ENCODE peak calls at places on chromosome 9, in nine cellular contexts. H is H1, F is brain microvascular endothelial cell, W is HCT116, A is kidney, T is heart right ventricle, Z is fibroblast of the aortic adventitia, P is endodermal cell, B is progenitor cell of endocrine pancreas. D is an unnamed sample.

GRCh38 chr9:10613413-10613812 is 611 bp upstream of the PTPRD start:
- DNase-seq in T (no peak), A (no peak), F (no peak), Z (no peak), P (peak), B (no peak), W (no peak), H (no peak), D (no peak)

GRCh38 chr9:98341157-98342102 is 86.0 kb upstream of the TBC1D2 start:
- DNase-seq in Z (no peak), A (no peak), F (no peak), W (no peak), T (no peak), B (no peak), P (no peak), H (no peak), D (no peak)

GRCh38 chr9:35605336-35606137 is 475 bp downstream of the TESK1 start:
- DNase-seq in T (peak), Z (peak), H (no peak), F (no peak), P (peak), A (peak), B (no peak), W (no peak), D (peak)

GRCh38 chr9:20980713-20981481 is 50.5 kb downstream of the HACD4 start:
- DNase-seq in T (no peak), F (peak), W (no peak), H (no peak), Z (peak), B (no peak), P (no peak), A (no peak), D (no peak)

GRCh38 chr9:113363336-113363735 is 13.4 kb downstream of the HDHD3 start:
- DNase-seq in H (no peak), W (no peak), P (no peak), B (no peak), T (no peak), A (no peak), Z (no peak), F (no peak), D (no peak)

GRCh38 chr9:116059466-116059865 is 94.1 kb upstream of the PAPPA start:
- DNase-seq in P (no peak), F (no peak), A (no peak), H (no peak), W (no peak), B (no peak), Z (peak), T (no peak), D (no peak)

GRCh38 chr9:122374885-122375420 is 4.1 kb downstream of the PTGS1 start:
- DNase-seq in Z (peak), B (no peak), A (peak), T (peak), W (no peak), F (peak), H (no peak), P (peak), D (no peak)

GRCh38 chr9:116806075-116806474 is 119.0 kb downstream of the TRIM32 start:
- DNase-seq in P (peak), W (no peak), Z (peak), A (no peak), T (no peak), H (no peak), F (peak), B (peak), D (peak)

GRCh38 chr9:104872959-104873850 is 54.8 kb downstream of the ABCA1 start:
- DNase-seq in B (no peak), A (no peak), P (no peak), Z (peak), F (peak), H (no peak), T (no peak), W (no peak), D (no peak)

GRCh38 chr9:16652511-16653101 is 217.9 kb downstream of the BNC2 start:
- DNase-seq in Z (peak), A (no peak), P (no peak), B (no peak), T (no peak), H (no peak), W (no peak), F (no peak), D (no peak)

GRCh38 chr9:83119873-83120272 is 56.9 kb upstream of the RASEF start:
- DNase-seq in T (no peak), B (no peak), F (no peak), H (no peak), W (no peak), A (no peak), P (no peak), Z (no peak), D (no peak)

GRCh38 chr9:22008662-22009562 is at the start of gene CDKN2B:
- DNase-seq in T (peak), B (peak), H (no peak), Z (peak), A (peak), F (peak), W (peak), P (peak), D (peak)

GRCh38 chr9:18520395-18520794 is 46.4 kb downstream of the ADAMTSL1 start:
- DNase-seq in F (no peak), B (no peak), W (no peak), P (no peak), T (no peak), Z (peak), H (no peak), A (no peak), D (no peak)

GRCh38 chr9:20394928-20395327 is 227.4 kb downstream of the MLLT3 start:
- DNase-seq in Z (no peak), P (peak), A (no peak), F (no peak), B (no peak), W (no peak), T (no peak), H (no peak), D (no peak)

GRCh38 chr9:134707031-134707680 is 65.6 kb downstream of the COL5A1 start:
- DNase-seq in H (no peak), B (no peak), A (peak), T (peak), F (peak), W (no peak), Z (peak), P (no peak), D (no peak)

GRCh38 chr9:88387733-88388202 is 476 bp upstream of the SPIN1 start:
- DNase-seq in P (no peak), A (peak), Z (peak), H (no peak), W (peak), B (no peak), F (peak), T (peak), D (peak)

GRCh38 chr9:136714096-136714875 is 1.9 kb downstream of the DIPK1B start:
- DNase-seq in A (peak), H (no peak), F (no peak), T (peak), W (no peak), P (no peak), Z (no peak), B (no peak), D (no peak)

GRCh38 chr9:106307670-106308069 is 555.3 kb upstream of the ZNF462 start:
- DNase-seq in P (no peak), H (no peak), Z (no peak), F (no peak), W (no peak), T (no peak), A (no peak), B (no peak), D (no peak)

GRCh38 chr9:93891549-93892310 is 63.4 kb downstream of the BARX1 start:
- DNase-seq in T (no peak), A (no peak), B (no peak), Z (no peak), P (no peak), F (no peak), W (no peak), H (no peak), D (no peak)

GRCh38 chr9:81649475-81649874 is 39.9 kb downstream of the TLE1 start:
- DNase-seq in A (no peak), F (no peak), W (no peak), B (no peak), H (no peak), T (no peak), P (no peak), Z (no peak), D (peak)

GRCh38 chr9:97980479-97980803 is 2.7 kb upstream of the ANP32B start:
- DNase-seq in Z (peak), B (no peak), P (no peak), F (no peak), H (no peak), W (no peak), T (peak), A (no peak), D (no peak)

GRCh38 chr9:98924971-98925820 is 18.5 kb upstream of the COL15A1 start:
- DNase-seq in T (no peak), F (no peak), W (no peak), B (no peak), H (no peak), P (peak), Z (no peak), A (no peak), D (no peak)

GRCh38 chr9:87950765-87951488 is 23.4 kb downstream of the CDK20 start:
- DNase-seq in B (no peak), H (no peak), W (peak), A (no peak), F (peak), P (peak), T (no peak), Z (peak), D (no peak)

GRCh38 chr9:98418578-98419259 is 163.3 kb upstream of the TBC1D2 start:
- DNase-seq in H (no peak), B (no peak), T (no peak), Z (no peak), P (no peak), F (no peak), A (no peak), W (no peak), D (no peak)

GRCh38 chr9:8831568-8831967 is 1032.0 kb upstream of the DMAC1 start:
- DNase-seq in W (no peak), A (no peak), Z (no peak), B (no peak), H (no peak), T (no peak), P (no peak), F (no peak), D (no peak)

GRCh38 chr9:8268881-8269280 is 469.3 kb upstream of the DMAC1 start:
- DNase-seq in H (no peak), Z (peak), W (no peak), P (no peak), B (no peak), F (no peak), A (no peak), T (no peak), D (no peak)

GRCh38 chr9:110582156-110582555 is 2.6 kb upstream of the SVEP1 start:
- DNase-seq in W (no peak), P (peak), H (no peak), A (no peak), B (no peak), T (no peak), F (no peak), Z (no peak), D (no peak)

GRCh38 chr9:89474939-89475338 is 23.0 kb downstream of the SEMA4D start:
- DNase-seq in F (no peak), W (no peak), P (no peak), H (no peak), A (no peak), T (no peak), B (no peak), Z (no peak), D (no peak)

GRCh38 chr9:6671416-6671815 is 25.9 kb upstream of the GLDC start:
- DNase-seq in W (no peak), P (no peak), H (no peak), F (no peak), Z (no peak), A (no peak), T (no peak), B (no peak), D (no peak)

GRCh38 chr9:6667080-6667479 is 21.6 kb upstream of the GLDC start:
- DNase-seq in H (no peak), F (no peak), W (no peak), T (no peak), P (no peak), A (no peak), Z (no peak), B (no peak), D (no peak)

GRCh38 chr9:6664204-6664683 is 18.7 kb upstream of the GLDC start:
- DNase-seq in T (no peak), F (no peak), B (no peak), W (no peak), A (no peak), P (no peak), Z (no peak), H (no peak), D (no peak)

GRCh38 chr9:6669881-6670280 is 24.4 kb upstream of the GLDC start:
- DNase-seq in P (no peak), T (no peak), Z (no peak), A (no peak), F (no peak), H (no peak), W (no peak), B (no peak), D (no peak)

GRCh38 chr9:6667633-6668280 is 22.2 kb upstream of the GLDC start:
- DNase-seq in H (no peak), P (peak), F (peak), A (no peak), W (no peak), Z (peak), B (no peak), T (no peak), D (no peak)
- TF ChIP-seq CTCF in H (peak), P (peak), F (peak), A (peak), W (peak), Z (peak), B (peak), T (no peak), D (peak)

DNA sequence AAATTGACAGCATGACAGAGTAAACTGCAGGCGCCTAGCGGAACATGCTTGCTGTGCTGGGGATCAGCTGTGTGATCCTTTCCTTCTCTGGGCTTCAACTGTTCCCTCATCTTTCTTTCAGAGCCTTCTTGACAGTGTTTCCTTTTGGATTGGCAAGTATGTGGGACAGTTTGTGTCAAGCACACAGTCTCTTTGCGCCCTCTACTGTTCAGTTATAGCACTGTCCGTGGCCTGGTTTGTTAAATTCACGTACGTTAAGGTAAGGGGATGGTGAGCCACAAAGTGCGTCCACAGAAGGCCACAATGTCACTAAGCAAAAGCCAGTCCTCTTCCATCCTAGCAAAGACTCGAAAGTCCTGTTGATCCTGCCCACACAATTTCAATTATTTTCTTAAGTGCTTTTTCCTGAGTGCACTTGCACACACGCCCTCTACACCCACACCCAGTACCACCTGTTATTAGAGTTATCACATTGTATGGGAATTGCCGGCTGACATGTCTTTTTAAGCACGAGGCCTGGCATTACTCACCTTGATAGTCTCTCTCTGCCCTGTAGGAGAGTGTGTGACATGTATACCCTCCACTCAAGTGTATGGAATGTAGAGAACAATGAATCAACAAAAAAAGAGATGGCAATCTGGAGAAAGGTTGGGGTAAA is 22.5 kb upstream of the PTPN3 start:
- DNase-seq in P (peak), T (no peak), B (peak), A (no peak), H (peak), F (peak), W (peak), Z (peak), D (peak)
- TF ChIP-seq CTCF in P (peak), T (peak), B (peak), A (peak), H (peak), F (peak), W (peak), Z (peak), D (peak)

GRCh38 chr9:119818726-119819435 is 449.6 kb upstream of the BRINP1 start:
- DNase-seq in A (no peak), Z (no peak), P (no peak), F (no peak), W (no peak), B (no peak), T (no peak), H (no peak), D (no peak)
- TF ChIP-seq CTCF in A (no peak), Z (no peak), P (no peak), F (no peak), W (no peak), B (no peak), T (no peak), H (no peak), D (no peak)

GRCh38 chr9:133592731-133593409 is 16.3 kb downstream of the FAM163B start:
- DNase-seq in Z (no peak), W (no peak), P (no peak), F (no peak), H (no peak), T (no peak), A (peak), B (no peak), D (no peak)
- TF ChIP-seq CTCF in Z (peak), W (no peak), P (peak), F (peak), H (peak), T (no peak), A (no peak), B (no peak), D (peak)

GRCh38 chr9:131641618-131642495 is 96.5 kb downstream of the PRRT1B start:
- DNase-seq in F (peak), P (no peak), T (no peak), W (no peak), H (no peak), B (no peak), A (peak), Z (no peak), D (no peak)
- TF ChIP-seq CTCF in F (peak), P (peak), T (no peak), W (no peak), H (peak), B (no peak), A (no peak), Z (no peak), D (no peak)